ENCODE peak calls at places on chromosomes 12 and 14, in nine cellular contexts. B is breast epithelium; N is right atrium auricular region; M is foreskin fibroblast; Z is Karpas-422; P is heart left ventricle; A is CD8-positive, alpha-beta T cell; S is mesenchymal stem cell; W is CD4-positive, alpha-beta memory T cell. G is an unnamed sample.

GRCh38 chr12:39378346-39378745 is 64.6 kb downstream of the KIF21A start:
- DNase-seq in B (no peak), N (no peak), M (no peak), Z (no peak), P (no peak), A (no peak), S (peak), W (no peak), G (no peak)

GRCh38 chr14:101335061-101335661 is 226.1 kb upstream of the DIO3 start:
- DNase-seq in B (no peak), N (no peak), M (no peak), Z (no peak), P (no peak), A (no peak), S (no peak), W (no peak), G (peak)

GRCh38 chr12:120252071-120252906 is 13.2 kb downstream of the PXN start:
- DNase-seq in B (no peak), N (no peak), M (no peak), Z (peak), P (no peak), A (peak), S (no peak), W (peak), G (no peak)

GRCh38 chr12:54933381-54933780 is 51.2 kb downstream of the TESPA1 start:
- DNase-seq in B (no peak), N (no peak), M (peak), Z (no peak), P (no peak), A (no peak), S (no peak), W (peak), G (peak)

GRCh38 chr12:71546322-71546861 is 106.8 kb downstream of the LGR5 start:
- DNase-seq in B (no peak), N (no peak), M (peak), Z (no peak), P (no peak), A (no peak), S (no peak), W (no peak), G (no peak)

GRCh38 chr12:52213541-52214420 is 19.3 kb upstream of the KRT7 start:
- DNase-seq in B (peak), N (no peak), M (peak), Z (peak), P (peak), A (peak), S (peak), W (peak), G (peak)

GRCh38 chr14:49306152-49306751 is 279.9 kb downstream of the RPS29 start:
- DNase-seq in B (no peak), N (no peak), M (peak), Z (peak), P (no peak), A (no peak), S (peak), W (no peak), G (peak)

GRCh38 chr12:87413784-87414183 is 615.4 kb downstream of the C12orf50 start:
- DNase-seq in B (no peak), N (no peak), M (no peak), Z (no peak), P (no peak), A (no peak), S (peak), W (no peak), G (peak)

GRCh38 chr12:112166051-112167015 is 41.0 kb downstream of the TRAFD1 start:
- DNase-seq in B (no peak), N (no peak), M (no peak), Z (no peak), P (no peak), A (no peak), S (no peak), W (no peak), G (no peak)

GRCh38 chr14:47186491-47186890 is 488.9 kb downstream of the MDGA2 start:
- DNase-seq in B (no peak), N (no peak), M (no peak), Z (no peak), P (no peak), A (no peak), S (peak), W (no peak), G (peak)

GRCh38 chr12:2322554-2323120 is 269.9 kb downstream of the CACNA1C start:
- DNase-seq in B (no peak), N (no peak), M (no peak), Z (no peak), P (no peak), A (no peak), S (no peak), W (no peak), G (no peak)

GRCh38 chr12:22935501-22935900 is 310.5 kb downstream of the ETNK1 start:
- DNase-seq in B (no peak), N (no peak), M (peak), Z (no peak), P (no peak), A (no peak), S (no peak), W (no peak), G (peak)

GRCh38 chr14:103123634-103124500 is 606 bp downstream of the TNFAIP2 start:
- DNase-seq in B (no peak), N (peak), M (peak), Z (no peak), P (peak), A (no peak), S (peak), W (no peak), G (peak)

GRCh38 chr14:103123128-103123633 is at the start of gene TNFAIP2:
- DNase-seq in B (no peak), N (peak), M (peak), Z (no peak), P (peak), A (no peak), S (peak), W (no peak), G (no peak)

GRCh38 chr14:103126088-103126872 is 3.0 kb downstream of the TNFAIP2 start:
- DNase-seq in B (no peak), N (no peak), M (no peak), Z (no peak), P (peak), A (no peak), S (no peak), W (no peak), G (no peak)

GRCh38 chr14:103125098-103126070 is 2.1 kb downstream of the TNFAIP2 start:
- DNase-seq in B (no peak), N (no peak), M (no peak), Z (no peak), P (peak), A (no peak), S (no peak), W (no peak), G (no peak)

GRCh38 chr14:103124501-103125001 is 1.3 kb downstream of the TNFAIP2 start:
- DNase-seq in B (no peak), N (no peak), M (no peak), Z (no peak), P (no peak), A (no peak), S (no peak), W (no peak), G (no peak)
- H3K4me3 ChIP-seq in B (peak), N (no peak), M (peak), Z (no peak), P (peak), A (no peak), S (peak), W (no peak), G (no peak)

GRCh38 chr12:81798294-81798693 is 39.1 kb upstream of the PPFIA2 start:
- DNase-seq in B (no peak), N (no peak), M (no peak), Z (no peak), P (no peak), A (no peak), S (no peak), W (no peak), G (no peak)

GRCh38 chr12:81797100-81797499 is 38.0 kb upstream of the PPFIA2 start:
- DNase-seq in B (no peak), N (no peak), M (peak), Z (peak), P (no peak), A (no peak), S (peak), W (no peak), G (peak)

DNA sequence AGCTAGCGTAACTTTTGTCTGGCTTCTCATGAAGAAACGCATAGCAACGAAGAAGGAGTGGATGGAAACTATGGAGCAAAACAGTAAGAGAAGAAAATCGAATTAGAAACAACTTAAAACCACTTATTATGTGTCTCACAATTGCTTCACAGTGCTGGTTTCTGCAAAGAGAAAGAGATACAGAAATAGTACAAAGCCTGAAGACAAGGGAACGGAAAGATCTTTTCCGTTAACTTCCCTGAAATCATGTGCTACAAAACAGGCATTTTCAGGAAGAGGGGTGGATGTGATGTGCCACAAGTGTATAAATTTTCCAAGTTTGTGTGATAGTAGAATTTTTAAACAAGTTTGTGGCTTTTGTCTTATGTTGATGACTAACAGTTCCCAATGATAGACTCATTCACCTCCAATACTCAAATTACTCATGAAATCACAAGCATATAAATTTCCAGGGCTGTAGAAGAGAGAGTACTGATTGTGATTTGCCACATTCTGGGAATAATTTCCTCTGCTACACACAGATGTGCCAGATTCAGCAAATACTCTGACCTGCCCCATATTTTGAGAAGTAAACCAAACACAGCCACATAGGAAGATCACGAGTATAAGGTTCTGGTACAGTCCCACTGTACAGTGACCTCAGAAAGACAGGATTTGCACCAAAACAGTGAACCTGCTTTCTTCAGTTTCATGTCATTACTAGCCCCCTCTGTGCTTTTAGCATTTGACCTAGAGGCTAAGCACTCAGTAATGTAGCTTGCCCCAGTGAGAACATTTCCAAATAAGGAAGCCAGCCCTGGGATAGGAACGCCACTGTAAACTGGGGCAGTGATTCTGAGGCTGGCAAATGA is 41.4 kb upstream of the PPFIA2 start:
- DNase-seq in B (peak), N (no peak), M (no peak), Z (no peak), P (no peak), A (no peak), S (peak), W (no peak), G (peak)
- H3K4me3 ChIP-seq in B (no peak), N (no peak), M (no peak), Z (no peak), P (no peak), A (no peak), S (no peak), W (no peak), G (no peak)

DNA sequence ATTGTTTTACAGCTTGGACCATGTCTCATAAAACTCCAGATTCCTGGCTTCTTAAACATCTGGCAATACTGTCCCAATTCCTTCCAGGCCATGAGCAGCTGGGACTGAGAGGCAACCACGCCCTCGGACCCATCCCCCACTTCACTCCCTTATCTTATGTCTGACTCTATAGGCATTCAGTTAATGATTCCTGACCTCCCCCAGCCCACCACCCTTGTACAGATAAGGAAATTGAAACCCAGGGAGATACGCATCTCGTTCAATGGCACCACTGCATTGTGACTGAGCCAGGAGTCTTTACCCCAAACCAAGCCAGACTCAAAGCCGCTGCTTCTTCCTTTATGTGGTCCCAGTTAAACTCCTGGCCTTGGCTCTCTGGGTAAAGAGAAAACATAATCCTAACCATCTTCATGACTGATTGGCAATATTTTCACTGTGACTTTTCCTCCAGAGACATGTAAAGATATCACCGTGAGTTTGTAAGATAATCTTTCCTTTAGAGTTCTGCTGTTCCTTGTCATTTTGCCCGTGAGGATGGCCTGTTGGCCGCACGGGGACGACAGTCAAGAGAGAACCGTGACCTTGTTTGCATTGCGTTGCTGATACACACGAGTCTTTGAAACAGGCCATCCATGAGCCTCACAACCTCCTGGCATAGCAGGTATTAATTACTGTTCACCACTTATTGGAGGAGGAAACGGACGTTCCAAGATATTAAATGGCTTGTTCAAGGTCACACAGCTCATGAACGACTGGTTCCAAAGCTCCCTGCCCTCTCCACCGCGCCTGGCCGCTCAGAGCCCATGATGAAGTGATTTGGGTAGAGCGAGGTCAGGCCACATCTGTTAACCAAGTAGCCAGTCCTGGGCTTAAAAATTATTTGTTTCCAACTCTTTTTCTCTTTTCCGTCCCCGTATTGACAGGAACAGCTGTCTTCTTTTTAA is 39.4 kb downstream of the MAP1LC3B2 start:
- DNase-seq in B (no peak), N (no peak), M (peak), Z (no peak), P (no peak), A (no peak), S (no peak), W (no peak), G (no peak)
- H3K4me3 ChIP-seq in B (no peak), N (no peak), M (peak), Z (no peak), P (peak), A (no peak), S (peak), W (no peak), G (peak)

GRCh38 chr12:93186131-93186530 is 191.6 kb upstream of the NUDT4 start:
- DNase-seq in B (no peak), N (no peak), M (peak), Z (no peak), P (no peak), A (no peak), S (peak), W (no peak), G (peak)

GRCh38 chr12:93185369-93185741 is 192.4 kb upstream of the NUDT4 start:
- DNase-seq in B (no peak), N (no peak), M (no peak), Z (no peak), P (no peak), A (no peak), S (no peak), W (no peak), G (no peak)

GRCh38 chr12:93184664-93185368 is 192.9 kb upstream of the NUDT4 start:
- DNase-seq in B (no peak), N (no peak), M (peak), Z (no peak), P (no peak), A (no peak), S (no peak), W (no peak), G (no peak)

GRCh38 chr12:93183940-93184663 is 193.6 kb upstream of the NUDT4 start:
- DNase-seq in B (no peak), N (no peak), M (peak), Z (no peak), P (peak), A (no peak), S (peak), W (no peak), G (peak)

DNA sequence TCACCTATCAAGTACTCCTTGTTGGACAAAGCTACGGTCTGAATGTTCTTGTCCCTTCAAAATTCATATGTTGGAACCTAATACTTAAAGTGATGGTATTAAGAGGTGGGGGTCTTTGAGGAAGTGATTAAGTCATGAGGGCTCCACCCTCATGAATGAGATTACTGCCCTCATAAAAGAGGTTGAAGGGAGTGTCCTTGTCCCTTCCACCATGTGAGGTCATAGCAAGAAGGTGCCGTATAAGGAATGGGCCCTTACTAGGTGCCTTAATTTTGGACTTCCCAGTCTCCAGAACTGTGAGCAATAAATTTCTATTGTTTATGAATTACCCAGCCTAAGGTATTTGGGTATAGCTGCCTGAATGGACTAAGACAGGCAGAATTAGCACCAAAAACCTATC is 191.1 kb upstream of the NUDT4 start:
- DNase-seq in B (no peak), N (no peak), M (no peak), Z (no peak), P (no peak), A (no peak), S (no peak), W (no peak), G (no peak)
- H3K4me3 ChIP-seq in B (no peak), N (no peak), M (no peak), Z (no peak), P (no peak), A (no peak), S (no peak), W (no peak), G (no peak)

DNA sequence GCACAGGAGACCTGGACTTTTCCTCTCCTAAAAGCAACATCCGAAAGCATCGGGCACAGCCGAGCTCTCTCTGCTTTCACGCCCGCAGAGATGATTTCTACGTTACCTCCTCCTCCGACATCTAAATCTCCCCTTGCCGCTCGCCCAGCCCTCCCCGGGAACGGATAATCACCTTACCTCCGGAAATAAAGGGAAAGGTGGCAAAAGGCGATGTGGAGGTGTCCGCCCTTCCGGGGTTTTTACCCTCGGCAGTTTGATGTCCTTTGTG is 560 bp downstream of the SLC38A1 start:
- DNase-seq in B (no peak), N (no peak), M (no peak), Z (no peak), P (no peak), A (no peak), S (no peak), W (peak), G (peak)
- H3K4me3 ChIP-seq in B (peak), N (peak), M (peak), Z (peak), P (peak), A (peak), S (peak), W (peak), G (peak)

GRCh38 chr12:19190292-19191031 is 60.9 kb downstream of the PLEKHA5 start:
- DNase-seq in B (no peak), N (no peak), M (peak), Z (peak), P (no peak), A (no peak), S (peak), W (no peak), G (peak)
- H3K4me3 ChIP-seq in B (no peak), N (no peak), M (no peak), Z (peak), P (no peak), A (no peak), S (no peak), W (no peak), G (no peak)

DNA sequence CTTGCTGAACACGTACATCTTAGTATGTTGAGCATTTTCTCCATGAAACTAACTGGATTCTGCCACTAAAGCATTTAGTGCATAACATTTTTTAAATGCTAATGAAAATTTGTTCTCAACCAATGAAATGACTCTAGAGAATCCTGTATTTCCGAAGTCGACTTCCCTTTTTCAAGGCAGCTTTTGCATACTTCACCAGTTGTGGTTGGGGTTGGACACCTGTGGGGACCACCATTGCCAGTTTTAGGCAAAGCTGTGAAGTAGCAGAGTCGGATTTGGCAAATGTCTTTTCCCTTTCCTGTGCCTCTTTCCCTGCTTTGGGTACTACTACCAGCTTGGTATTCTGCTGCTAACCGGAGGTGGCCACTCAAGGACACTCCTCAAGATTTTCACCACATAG is 349.2 kb downstream of the BCAT1 start:
- DNase-seq in B (no peak), N (no peak), M (no peak), Z (peak), P (no peak), A (no peak), S (no peak), W (no peak), G (no peak)
- H3K4me3 ChIP-seq in B (no peak), N (no peak), M (no peak), Z (peak), P (no peak), A (no peak), S (no peak), W (no peak), G (no peak)

GRCh38 chr14:93331375-93332031 is 1.3 kb downstream of the BTBD7 start:
- DNase-seq in B (no peak), N (peak), M (no peak), Z (no peak), P (peak), A (no peak), S (peak), W (no peak), G (no peak)

GRCh38 chr14:93332032-93332852 is 594 bp downstream of the BTBD7 start:
- DNase-seq in B (no peak), N (no peak), M (peak), Z (peak), P (peak), A (no peak), S (peak), W (peak), G (peak)

GRCh38 chr14:93329965-93330608 is 2.7 kb downstream of the BTBD7 start:
- DNase-seq in B (no peak), N (no peak), M (no peak), Z (no peak), P (no peak), A (no peak), S (no peak), W (no peak), G (no peak)

GRCh38 chr14:93328546-93328945 is 4.3 kb downstream of the BTBD7 start:
- DNase-seq in B (no peak), N (no peak), M (no peak), Z (no peak), P (no peak), A (no peak), S (no peak), W (no peak), G (no peak)

GRCh38 chr14:93330609-93331000 is 2.2 kb downstream of the BTBD7 start:
- DNase-seq in B (no peak), N (no peak), M (no peak), Z (no peak), P (no peak), A (no peak), S (no peak), W (no peak), G (no peak)
- H3K4me3 ChIP-seq in B (no peak), N (no peak), M (no peak), Z (peak), P (no peak), A (no peak), S (peak), W (no peak), G (no peak)